ENCODE peak calls at places on chromosomes 4 and X, in six cellular contexts. One of them, this sample, is unnamed.

GRCh38 chr4:80069837-80070788 is 2.9 kb downstream of the ANTXR2 start:
- DNase-seq in fibroblast of the conjunctiva: no peak
- DNase-seq in suprapubic skin: no peak
- DNase-seq in ecto neural progenitor cell: no peak
- DNase-seq in NCI-H345: no peak
- DNase-seq in A549: no peak
- DNase-seq in this sample: no peak

GRCh38 chr4:125041372-125041930 is 273.3 kb upstream of the FAT4 start:
- DNase-seq in ecto neural progenitor cell: no peak
- DNase-seq in fibroblast of the conjunctiva: no peak
- DNase-seq in A549: no peak
- DNase-seq in suprapubic skin: no peak
- DNase-seq in NCI-H345: no peak
- DNase-seq in this sample: no peak

GRCh38 chrX:105837227-105837626 is 14.9 kb downstream of the NRK start:
- DNase-seq in ecto neural progenitor cell: no peak
- DNase-seq in fibroblast of the conjunctiva: peak; percentile 85
- DNase-seq in NCI-H345: peak; percentile 1
- DNase-seq in A549: no peak
- DNase-seq in suprapubic skin: no peak
- DNase-seq in this sample: no peak

GRCh38 chr4:162497564-162498167 is 333.9 kb upstream of the FSTL5 start:
- DNase-seq in ecto neural progenitor cell: no peak
- DNase-seq in NCI-H345: no peak
- DNase-seq in fibroblast of the conjunctiva: peak; percentile 6
- DNase-seq in A549: peak; percentile 5
- DNase-seq in suprapubic skin: no peak
- DNase-seq in this sample: no peak

GRCh38 chr4:159229164-159229563 is 126.3 kb downstream of the RAPGEF2 start:
- DNase-seq in NCI-H345: no peak
- DNase-seq in ecto neural progenitor cell: peak; percentile 52
- DNase-seq in suprapubic skin: no peak
- DNase-seq in A549: no peak
- DNase-seq in fibroblast of the conjunctiva: peak; percentile 67
- DNase-seq in this sample: no peak

GRCh38 chr4:169158046-169158445 is 112.7 kb downstream of the SH3RF1 start:
- DNase-seq in suprapubic skin: no peak
- DNase-seq in NCI-H345: no peak
- DNase-seq in fibroblast of the conjunctiva: no peak
- DNase-seq in A549: no peak
- DNase-seq in ecto neural progenitor cell: no peak
- DNase-seq in this sample: no peak

GRCh38 chrX:84186603-84187358 is 1.2 kb downstream of the RPS6KA6 start:
- DNase-seq in ecto neural progenitor cell: no peak
- DNase-seq in NCI-H345: peak; percentile 17
- DNase-seq in fibroblast of the conjunctiva: no peak
- DNase-seq in A549: peak; percentile 3
- DNase-seq in suprapubic skin: no peak
- DNase-seq in this sample: no peak

GRCh38 chr4:174080361-174080760 is 203.1 kb downstream of the FBXO8 start:
- DNase-seq in suprapubic skin: no peak
- DNase-seq in A549: no peak
- DNase-seq in fibroblast of the conjunctiva: no peak
- DNase-seq in NCI-H345: no peak
- DNase-seq in ecto neural progenitor cell: no peak
- DNase-seq in this sample: no peak

GRCh38 chr4:36218121-36218520 is 26.2 kb downstream of the ARAP2 start:
- DNase-seq in ecto neural progenitor cell: no peak
- DNase-seq in suprapubic skin: no peak
- DNase-seq in A549: no peak
- DNase-seq in NCI-H345: no peak
- DNase-seq in fibroblast of the conjunctiva: no peak
- DNase-seq in this sample: no peak

GRCh38 chr4:48255130-48255958 is 14.3 kb downstream of the TEC start:
- DNase-seq in fibroblast of the conjunctiva: no peak
- DNase-seq in A549: no peak
- DNase-seq in ecto neural progenitor cell: no peak
- DNase-seq in NCI-H345: peak; percentile 49
- DNase-seq in suprapubic skin: no peak
- DNase-seq in this sample: no peak

GRCh38 chrX:128759177-128759576 is 707.0 kb upstream of the ACTRT1 start:
- DNase-seq in fibroblast of the conjunctiva: no peak
- DNase-seq in NCI-H345: no peak
- DNase-seq in ecto neural progenitor cell: no peak
- DNase-seq in suprapubic skin: no peak
- DNase-seq in A549: no peak
- DNase-seq in this sample: no peak

GRCh38 chr4:22850055-22850454 is 157.3 kb downstream of the GBA3 start:
- DNase-seq in ecto neural progenitor cell: no peak
- DNase-seq in suprapubic skin: no peak
- DNase-seq in fibroblast of the conjunctiva: no peak
- DNase-seq in NCI-H345: no peak
- DNase-seq in A549: no peak
- DNase-seq in this sample: no peak

GRCh38 chr4:38884254-38884653 is 16.6 kb downstream of the FAM114A1 start:
- DNase-seq in A549: no peak
- DNase-seq in ecto neural progenitor cell: no peak
- DNase-seq in suprapubic skin: no peak
- DNase-seq in NCI-H345: no peak
- DNase-seq in fibroblast of the conjunctiva: no peak
- DNase-seq in this sample: no peak

GRCh38 chrX:106912864-106913263 is 7.3 kb upstream of the CLDN2 start:
- DNase-seq in fibroblast of the conjunctiva: no peak
- DNase-seq in suprapubic skin: no peak
- DNase-seq in A549: no peak
- DNase-seq in NCI-H345: no peak
- DNase-seq in ecto neural progenitor cell: no peak
- DNase-seq in this sample: no peak

GRCh38 chr4:26985836-26986235 is 125.2 kb downstream of the STIM2 start:
- DNase-seq in NCI-H345: no peak
- DNase-seq in ecto neural progenitor cell: no peak
- DNase-seq in A549: no peak
- DNase-seq in suprapubic skin: no peak
- DNase-seq in fibroblast of the conjunctiva: no peak
- DNase-seq in this sample: no peak

GRCh38 chrX:136933617-136934145 is 53.2 kb upstream of the RBMX start:
- DNase-seq in NCI-H345: no peak
- DNase-seq in ecto neural progenitor cell: no peak
- DNase-seq in A549: no peak
- DNase-seq in suprapubic skin: no peak
- DNase-seq in fibroblast of the conjunctiva: no peak
- DNase-seq in this sample: no peak

GRCh38 chrX:130878350-130879341 is 24.4 kb downstream of the ENOX2 start:
- DNase-seq in fibroblast of the conjunctiva: peak; percentile 78
- DNase-seq in suprapubic skin: no peak
- DNase-seq in NCI-H345: no peak
- DNase-seq in ecto neural progenitor cell: no peak
- DNase-seq in A549: no peak
- DNase-seq in this sample: peak; percentile 45

GRCh38 chr4:15601862-15602261 is 53.3 kb downstream of the FBXL5 start:
- DNase-seq in suprapubic skin: no peak
- DNase-seq in A549: no peak
- DNase-seq in fibroblast of the conjunctiva: no peak
- DNase-seq in ecto neural progenitor cell: no peak
- DNase-seq in NCI-H345: no peak
- DNase-seq in this sample: no peak

GRCh38 chrX:24396236-24396929 is 35.9 kb downstream of the SUPT20HL1 start:
- DNase-seq in suprapubic skin: no peak
- DNase-seq in fibroblast of the conjunctiva: peak; percentile 47
- DNase-seq in NCI-H345: peak; percentile 17
- DNase-seq in A549: no peak
- DNase-seq in ecto neural progenitor cell: no peak
- DNase-seq in this sample: no peak

GRCh38 chrX:136028383-136028984 is 43.2 kb downstream of the SLC9A6 start:
- DNase-seq in ecto neural progenitor cell: no peak
- DNase-seq in A549: peak; percentile 28
- DNase-seq in fibroblast of the conjunctiva: peak; percentile 64
- DNase-seq in NCI-H345: peak; percentile 20
- DNase-seq in suprapubic skin: no peak
- DNase-seq in this sample: no peak

GRCh38 chrX:41471786-41472185 is 24.6 kb downstream of the NYX start:
- DNase-seq in suprapubic skin: no peak
- DNase-seq in fibroblast of the conjunctiva: no peak
- DNase-seq in NCI-H345: no peak
- DNase-seq in A549: no peak
- DNase-seq in ecto neural progenitor cell: no peak
- DNase-seq in this sample: no peak

GRCh38 chr4:119314356-119314755 is 7.6 kb downstream of the FABP2 start:
- DNase-seq in A549: no peak
- DNase-seq in fibroblast of the conjunctiva: peak; percentile 31
- DNase-seq in ecto neural progenitor cell: no peak
- DNase-seq in suprapubic skin: no peak
- DNase-seq in NCI-H345: peak; percentile 13
- DNase-seq in this sample: no peak